ENCODE peak calls at places on chromosomes 4 and X, in eight cellular contexts. K is HEK293T; J is GM23248; O is Calu3; A is stimulated activated naive CD8-positive, alpha-beta T cell treated with anti-CD3 and anti-CD28 coated beads, Interleukin-15, Interleukin-2, amounts not matched to agents 100 U/mL and 50 U/mL, for 24 hours; W is Ammon's horn; V is glutamatergic neuron; T is GM12865. P is an unnamed sample.

GRCh38 chr4:155134136-155134535 is 74.3 kb upstream of the NPY2R start:
- DNase-seq in K (no peak), W (no peak), T (no peak), O (no peak), J (no peak), A (no peak), V (no peak), P (no peak)

GRCh38 chrX:4547218-4547836 is 833.9 kb upstream of the PRKX start:
- DNase-seq in K (peak), W (peak), V (peak), J (peak), A (peak), O (peak), T (peak), P (peak)

GRCh38 chr4:123144626-123145025 is 222.2 kb upstream of the NUDT6 start:
- DNase-seq in K (no peak), O (no peak), W (no peak), J (no peak), V (no peak), T (no peak), A (no peak), P (peak)

GRCh38 chrX:134933248-134933647 is 57.5 kb upstream of the SMIM10 start:
- DNase-seq in O (no peak), J (peak), K (no peak), T (no peak), A (no peak), V (no peak), W (no peak), P (no peak)

GRCh38 chrX:124665878-124666425 is 319.6 kb downstream of the SH2D1A start:
- DNase-seq in J (no peak), W (no peak), K (no peak), T (no peak), V (no peak), O (no peak), A (no peak), P (no peak)

GRCh38 chr4:82898322-82899243 is 2.0 kb upstream of the THAP9 start:
- DNase-seq in K (no peak), O (no peak), J (peak), V (no peak), A (no peak), T (peak), W (peak), P (peak)

GRCh38 chr4:54209617-54210016 is 19.5 kb upstream of the PDGFRA start:
- DNase-seq in T (no peak), J (no peak), V (no peak), A (no peak), K (no peak), W (no peak), O (no peak), P (no peak)

GRCh38 chr4:23135792-23136645 is 443.3 kb downstream of the GBA3 start:
- DNase-seq in K (peak), W (peak), A (no peak), V (no peak), O (peak), J (peak), T (peak), P (peak)

GRCh38 chrX:53266175-53266574 is 15.2 kb downstream of the IQSEC2 start:
- DNase-seq in W (no peak), O (no peak), K (no peak), J (no peak), A (no peak), V (no peak), T (no peak), P (peak)

GRCh38 chrX:75986980-75987379 is 185.9 kb upstream of the PBDC1 start:
- DNase-seq in A (no peak), K (no peak), J (no peak), T (no peak), W (no peak), V (no peak), O (no peak), P (no peak)

GRCh38 chrX:151488677-151489076 is 74.8 kb upstream of the PASD1 start:
- DNase-seq in W (no peak), T (peak), A (peak), J (peak), V (no peak), K (peak), O (peak), P (no peak)

GRCh38 chr4:68316193-68316969 is 33.5 kb downstream of the YTHDC1 start:
- DNase-seq in J (no peak), K (no peak), O (no peak), W (no peak), V (no peak), T (no peak), A (no peak), P (no peak)

GRCh38 chr4:86927843-86928395 is 6.9 kb upstream of the AFF1 start:
- DNase-seq in J (peak), W (no peak), V (no peak), K (no peak), O (peak), T (no peak), A (peak), P (no peak)

GRCh38 chrX:24506082-24506481 is 41.0 kb downstream of the PDK3 start:
- DNase-seq in A (no peak), K (no peak), O (no peak), J (peak), W (no peak), V (no peak), T (peak), P (no peak)